ENCODE peak calls at places on chromosomes 11 and 22, in ten cellular contexts. X, D, P, B, O, C, I, L, J and M are unnamed samples.

GRCh38 chr22:49240016-49240380 is 587.7 kb downstream of the BRD1 start:
- DNase-seq in D (no peak), B (no peak), P (peak), C (no peak), L (no peak), O (peak), X (no peak), I (no peak), J (no peak), M (no peak)

GRCh38 chr11:95925011-95925410 is 1.1 kb upstream of the MTMR2 start:
- DNase-seq in D (no peak), J (no peak), I (no peak), C (peak), O (no peak), B (no peak), P (no peak), L (no peak), X (no peak), M (no peak)

GRCh38 chr11:10885703-10886363 is 28.0 kb upstream of the ZBED5 start:
- DNase-seq in D (no peak), I (no peak), L (no peak), O (no peak), C (no peak), B (no peak), P (no peak), X (no peak), J (no peak), M (no peak)

GRCh38 chr22:30041475-30041874 is 38.8 kb upstream of the HORMAD2 start:
- DNase-seq in P (peak), D (no peak), C (no peak), B (no peak), X (no peak), L (no peak), J (no peak), O (peak), I (no peak), M (no peak)

GRCh38 chr11:86101941-86102407 is 33.1 kb upstream of the PICALM start:
- DNase-seq in O (no peak), P (no peak), B (no peak), J (no peak), C (no peak), D (no peak), L (no peak), X (no peak), I (no peak), M (no peak)

GRCh38 chr22:23094695-23095466 is 24.6 kb downstream of the GNAZ start:
- DNase-seq in J (no peak), P (no peak), I (no peak), X (no peak), O (no peak), L (no peak), C (peak), B (no peak), D (no peak), M (no peak)

GRCh38 chr22:38203090-38203810 is 1.5 kb downstream of the MAFF start:
- DNase-seq in C (peak), D (peak), O (no peak), J (no peak), X (no peak), I (no peak), L (peak), B (peak), P (peak), M (no peak)

GRCh38 chr22:24803064-24803542 is 2.9 kb upstream of the SGSM1 start:
- DNase-seq in D (peak), J (no peak), L (peak), B (no peak), O (peak), I (peak), P (no peak), C (peak), X (peak), M (peak)

GRCh38 chr11:114099392-114100178 is 40.1 kb downstream of the ZBTB16 start:
- DNase-seq in O (no peak), J (no peak), B (peak), D (no peak), P (no peak), L (no peak), I (peak), C (no peak), X (no peak), M (no peak)

GRCh38 chr22:48800036-48800885 is 1027.4 kb downstream of the BRD1 start:
- DNase-seq in D (no peak), L (no peak), C (no peak), J (no peak), I (peak), B (no peak), P (no peak), O (no peak), X (no peak), M (no peak)

GRCh38 chr11:120212259-120212888 is 1.5 kb downstream of the OAF start:
- DNase-seq in J (no peak), X (no peak), D (no peak), B (no peak), C (peak), O (no peak), L (no peak), P (peak), I (no peak), M (no peak)

GRCh38 chr11:57310091-57310490 is 14.7 kb downstream of the TNKS1BP1 start:
- DNase-seq in L (no peak), I (peak), P (peak), O (no peak), D (no peak), C (no peak), J (no peak), B (no peak), X (no peak), M (no peak)

GRCh38 chr11:64132388-64132771 is 33.5 kb downstream of the MACROD1 start:
- DNase-seq in O (no peak), J (no peak), D (no peak), X (no peak), B (no peak), P (no peak), C (no peak), I (no peak), L (no peak), M (no peak)

GRCh38 chr11:8002676-8003075 is 15.5 kb downstream of the EIF3F start:
- DNase-seq in P (no peak), X (no peak), O (no peak), C (no peak), J (no peak), I (no peak), B (no peak), L (no peak), D (no peak), M (no peak)

GRCh38 chr11:103035656-103036434 is 56.1 kb downstream of the DCUN1D5 start:
- DNase-seq in P (no peak), X (peak), D (no peak), O (no peak), I (no peak), J (no peak), B (no peak), C (peak), L (no peak), M (no peak)

GRCh38 chr22:30250713-30251267 is 4.2 kb upstream of the LIF start:
- DNase-seq in P (peak), X (no peak), C (no peak), L (no peak), B (no peak), I (no peak), O (no peak), D (peak), J (no peak), M (no peak)

GRCh38 chr11:101860694-101861371 is 54.0 kb upstream of the CEP126 start:
- DNase-seq in D (peak), C (peak), J (no peak), I (no peak), L (peak), B (no peak), O (peak), X (peak), P (peak), M (no peak)
- TF ChIP-seq CTCF in D (peak), C (peak), J (peak), I (peak), L (peak), B (peak), O (peak), X (peak), P (peak), M (peak)

DNA sequence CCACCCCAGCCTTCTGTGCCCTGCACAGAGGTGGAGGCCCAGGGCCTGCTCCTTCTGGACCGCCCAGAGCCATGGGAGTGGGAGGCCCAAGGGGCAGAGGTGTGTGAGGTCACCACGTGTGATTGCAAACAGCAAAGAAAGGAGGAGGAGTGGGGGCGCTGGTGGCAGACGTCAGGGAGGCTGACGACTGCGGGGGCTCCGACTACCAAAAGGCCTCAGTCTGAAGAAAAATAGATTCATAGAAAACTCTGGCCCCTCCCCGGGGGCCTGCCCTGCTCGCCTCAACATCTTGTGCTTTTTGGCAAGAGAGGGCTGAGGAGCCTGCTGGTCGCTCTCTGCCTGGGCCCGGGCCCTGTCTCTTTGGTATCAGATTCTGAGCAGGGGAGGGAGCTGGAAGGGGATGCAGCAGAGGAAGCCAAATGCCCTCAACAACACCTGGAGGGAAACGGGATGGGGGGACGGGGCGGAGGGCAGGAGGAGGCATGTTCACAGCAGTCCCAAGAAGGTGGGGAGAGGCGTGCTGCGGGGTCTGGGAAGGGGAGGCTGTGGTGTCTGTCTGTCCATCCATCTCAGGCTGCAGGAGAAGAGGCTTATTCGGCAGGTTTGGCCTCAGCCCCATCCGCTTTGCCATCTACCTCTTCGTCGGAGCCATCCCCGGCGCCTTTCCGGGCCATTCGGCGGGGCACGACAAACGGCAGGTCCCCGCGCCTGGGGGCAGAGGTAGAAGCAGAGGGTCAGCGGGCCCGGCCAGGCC is 29.3 kb downstream of the APOL1 start:
- DNase-seq in D (no peak), X (no peak), P (no peak), C (no peak), J (no peak), L (no peak), O (no peak), I (no peak), B (peak), M (no peak)
- H3K27ac ChIP-seq in D (no peak), X (no peak), P (no peak), C (no peak), J (no peak), L (peak), O (no peak), I (no peak), B (peak), M (no peak)

DNA sequence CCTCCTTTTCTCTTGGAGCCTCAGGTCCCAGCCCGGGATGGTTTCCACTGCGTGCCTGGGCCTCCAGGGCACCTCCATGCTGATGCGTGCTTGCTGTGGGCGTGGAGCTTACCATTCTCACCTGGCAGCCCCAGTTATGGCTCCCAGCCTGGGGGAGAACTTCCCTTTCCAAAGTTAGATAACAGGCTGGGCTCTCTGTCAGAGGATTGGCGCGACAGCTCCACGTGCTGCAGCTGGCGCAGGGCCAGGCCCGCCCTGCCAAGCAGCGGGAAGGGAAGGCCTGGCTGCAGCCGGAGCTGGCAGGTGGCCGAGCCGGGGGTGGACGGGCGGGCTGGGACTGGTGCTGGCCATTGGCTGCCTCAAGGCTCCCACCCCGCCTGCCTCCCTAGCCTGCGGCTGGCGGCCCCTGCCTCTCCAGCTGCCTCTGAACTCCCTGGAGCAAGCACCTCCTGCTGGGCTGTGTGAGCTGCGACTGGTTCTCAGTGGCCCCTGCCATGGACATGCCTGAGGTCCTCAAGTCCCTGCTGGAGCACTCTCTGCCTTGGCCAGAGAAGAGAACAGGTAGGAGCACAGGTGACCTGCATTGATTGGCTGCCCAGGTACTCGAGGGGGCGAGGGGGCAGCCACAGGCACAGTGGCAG is 14.6 kb upstream of the TEF start:
- DNase-seq in O (peak), L (peak), X (peak), B (peak), J (no peak), C (peak), P (peak), D (peak), I (peak), M (peak)
- H3K4me3 ChIP-seq in O (peak), L (peak), X (peak), B (peak), J (peak), C (no peak), P (peak), D (peak), I (peak), M (peak)

DNA sequence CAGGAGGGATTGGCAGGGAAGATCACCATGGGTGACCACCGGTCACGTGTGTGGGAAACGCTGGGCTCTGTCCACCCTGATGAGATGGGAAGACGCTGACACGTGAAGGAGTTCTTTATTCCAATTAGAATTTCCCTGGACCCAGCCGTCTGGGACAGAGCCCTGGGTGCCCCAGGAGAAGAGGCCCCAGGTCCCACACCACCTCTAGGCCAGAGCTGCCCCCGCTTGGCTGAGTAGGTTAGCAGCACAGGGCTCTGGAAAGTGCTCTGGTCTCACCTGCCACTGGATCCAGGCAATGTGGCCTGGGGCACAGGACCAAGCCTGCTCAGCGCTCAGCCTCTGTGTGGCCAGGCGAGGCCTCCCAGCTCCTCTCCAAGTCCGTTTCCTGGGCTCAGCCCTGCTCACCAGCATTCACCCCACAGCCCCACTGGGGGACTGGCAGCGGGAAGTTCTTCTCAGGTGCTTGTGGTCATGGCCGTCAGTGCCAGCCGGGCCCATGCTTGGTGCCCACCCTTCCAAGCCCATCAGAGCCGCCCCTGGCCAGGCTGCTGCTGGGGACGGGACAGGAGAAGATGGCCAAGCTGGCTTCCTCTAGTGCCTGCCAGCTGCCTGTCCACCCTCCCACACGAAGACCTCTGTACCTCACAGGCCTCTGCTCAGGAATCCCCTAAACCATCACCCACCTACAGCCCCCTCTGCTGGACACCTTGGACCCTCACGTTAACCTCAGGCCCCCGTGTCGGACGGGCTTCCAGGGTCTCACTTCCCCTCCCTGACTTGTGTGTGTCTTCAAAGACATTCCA is 62.5 kb upstream of the FGF3 start:
- DNase-seq in P (peak), I (no peak), L (no peak), X (no peak), C (peak), B (no peak), D (no peak), J (no peak), O (no peak), M (peak)
- TF ChIP-seq CTCF in P (no peak), I (no peak), L (no peak), X (no peak), C (peak), B (no peak), D (no peak), J (no peak), O (no peak), M (no peak)

DNA sequence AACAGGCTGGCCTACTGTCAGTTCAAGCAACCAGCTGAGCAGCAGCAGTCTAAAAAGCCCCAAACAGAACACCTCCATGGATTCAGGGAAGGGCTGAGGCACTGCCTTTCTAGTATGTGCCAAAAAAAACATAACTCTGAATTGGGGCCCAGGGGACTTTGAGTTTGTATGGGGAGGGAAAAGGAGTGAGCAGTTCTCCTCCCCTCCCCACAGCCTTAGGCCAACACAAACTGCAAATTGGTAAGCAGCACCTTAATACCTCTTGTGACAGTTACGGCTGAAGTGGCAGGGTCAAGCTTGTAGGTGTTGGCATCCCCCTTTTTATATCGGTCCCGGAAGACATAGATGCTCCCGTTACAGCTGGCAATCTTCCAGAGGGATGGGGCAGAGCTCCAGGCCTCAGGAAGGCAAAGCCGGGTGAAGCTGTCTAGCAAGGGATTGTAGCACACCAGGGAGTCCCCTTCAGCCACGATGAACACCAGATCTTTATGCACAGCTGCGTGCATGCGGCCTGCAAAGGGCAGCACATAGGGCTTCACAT is 6.0 kb downstream of the KBTBD4 start:
- DNase-seq in X (no peak), O (no peak), C (no peak), P (no peak), D (no peak), B (no peak), L (no peak), J (no peak), I (peak), M (no peak)
- H3K27ac ChIP-seq in X (no peak), O (peak), C (no peak), P (no peak), D (no peak), B (no peak), L (no peak), J (no peak), I (no peak), M (peak)

GRCh38 chr11:62706841-62707240 is 383 bp downstream of the BSCL2 start:
- DNase-seq in P (no peak), L (no peak), D (no peak), I (no peak), B (peak), O (no peak), X (no peak), J (no peak), C (no peak), M (no peak)
- H3K4me3 ChIP-seq in P (peak), L (peak), D (peak), I (peak), B (peak), O (peak), X (no peak), J (peak), C (peak), M (peak)

GRCh38 chr11:60757231-60757800 is 649 bp downstream of the MS4A15 start:
- DNase-seq in C (no peak), D (no peak), X (no peak), I (no peak), O (no peak), B (no peak), L (no peak), J (no peak), P (no peak), M (no peak)
- TF ChIP-seq CTCF in C (no peak), D (no peak), X (no peak), I (no peak), O (no peak), B (no peak), L (no peak), J (no peak), P (no peak), M (no peak)

GRCh38 chr11:88410056-88410455 is 72.5 kb upstream of the CTSC start:
- DNase-seq in L (no peak), C (no peak), O (no peak), P (no peak), B (no peak), J (no peak), X (no peak), I (no peak), D (no peak), M (no peak)
- H3K27ac ChIP-seq in L (no peak), C (no peak), O (no peak), P (no peak), B (no peak), J (no peak), X (no peak), I (no peak), D (no peak), M (no peak)

GRCh38 chr22:46148336-46148735 is 2.0 kb upstream of the PPARA start:
- DNase-seq in C (no peak), D (no peak), J (no peak), L (peak), P (peak), O (no peak), B (no peak), I (no peak), X (no peak), M (no peak)
- H3K4me3 ChIP-seq in C (no peak), D (no peak), J (no peak), L (no peak), P (peak), O (no peak), B (no peak), I (no peak), X (no peak), M (no peak)

DNA sequence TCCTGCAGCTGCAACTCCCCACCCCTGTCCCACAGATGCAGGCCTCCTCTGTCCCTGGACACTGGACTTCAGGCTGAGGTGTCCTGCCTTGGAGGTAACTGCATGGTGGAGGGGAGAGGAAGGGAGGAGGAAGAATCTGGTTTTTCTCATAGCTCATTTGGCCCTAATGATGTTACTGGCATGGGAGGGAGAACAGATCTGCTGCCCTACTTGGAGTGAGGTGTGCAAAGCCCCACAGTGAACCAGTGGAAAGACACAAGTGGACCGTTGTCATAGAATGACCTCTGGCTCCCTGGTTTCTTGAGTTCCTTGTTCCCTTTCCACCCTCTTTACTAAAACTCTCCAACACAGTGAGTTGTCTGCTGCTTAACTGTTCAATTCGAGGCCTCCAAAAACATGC is 215.9 kb downstream of the BARX2 start:
- DNase-seq in L (no peak), D (no peak), P (no peak), C (no peak), O (peak), X (no peak), B (no peak), I (no peak), J (no peak), M (no peak)
- TF ChIP-seq CTCF in L (no peak), D (no peak), P (no peak), C (no peak), O (no peak), X (no peak), B (no peak), I (no peak), J (no peak), M (no peak)